ENCODE peak calls at places on chromosome 1, in seven cellular contexts. U is stimulated activated CD4-positive, alpha-beta T cell treated with anti-CD3 and anti-CD28 coated beads, Interleukin-4, amount 100 ng/mL, for 1 hour; M is NCI-H146; W is coronary artery; S is heart right ventricle; G is substantia nigra; V is mucosa of gallbladder. L is an unnamed sample.

GRCh38 chr1:26278303-26278702 is 1.6 kb upstream of the SH3BGRL3 start:
- DNase-seq in M (no peak), U (no peak), S (no peak), G (no peak), V (no peak), W (no peak), L (no peak)

GRCh38 chr1:94866178-94866822 is 46.1 kb downstream of the SLC44A3 start:
- DNase-seq in W (no peak), V (no peak), M (peak), U (no peak), G (no peak), S (no peak), L (no peak)

GRCh38 chr1:53769780-53770179 is 30.8 kb upstream of the GLIS1 start:
- DNase-seq in W (no peak), G (no peak), U (no peak), S (no peak), V (no peak), M (no peak), L (no peak)

GRCh38 chr1:146012703-146013565 is 8.6 kb downstream of the HJV start:
- DNase-seq in W (no peak), V (peak), S (peak), M (peak), G (peak), U (no peak), L (peak)

GRCh38 chr1:113252166-113252565 is 138.1 kb upstream of the MAGI3 start:
- DNase-seq in G (no peak), U (no peak), W (no peak), M (no peak), S (no peak), V (no peak), L (no peak)

GRCh38 chr1:204344665-204345064 is 15.1 kb downstream of the PLEKHA6 start:
- DNase-seq in M (no peak), U (no peak), V (no peak), S (no peak), G (no peak), W (no peak), L (no peak)

GRCh38 chr1:53614231-53615021 is 124.5 kb downstream of the GLIS1 start:
- DNase-seq in G (no peak), W (peak), V (no peak), M (peak), S (no peak), U (no peak), L (no peak)

GRCh38 chr1:201260648-201261311 is 22.5 kb upstream of the PKP1 start:
- DNase-seq in W (no peak), V (no peak), M (no peak), S (no peak), G (no peak), U (no peak), L (no peak)

GRCh38 chr1:18149113-18149641 is 41.6 kb downstream of the IGSF21 start:
- DNase-seq in U (no peak), M (no peak), W (no peak), S (no peak), G (no peak), V (no peak), L (no peak)

GRCh38 chr1:8602471-8603219 is 214.8 kb downstream of the RERE start:
- DNase-seq in U (peak), M (no peak), W (no peak), S (no peak), G (no peak), V (no peak), L (no peak)

GRCh38 chr1:89767618-89768017 is 53.2 kb upstream of the LRRC8D start:
- DNase-seq in M (no peak), U (no peak), G (no peak), S (no peak), V (no peak), W (no peak), L (no peak)

GRCh38 chr1:205328476-205328875 is 6.9 kb upstream of the NUAK2 start:
- DNase-seq in W (no peak), G (no peak), S (no peak), U (no peak), M (no peak), V (no peak), L (no peak)

GRCh38 chr1:215002471-215002870 is 80.1 kb upstream of the KCNK2 start:
- DNase-seq in S (no peak), G (no peak), M (no peak), U (no peak), W (no peak), V (no peak), L (no peak)

GRCh38 chr1:209641216-209642181 is 10.7 kb downstream of the LAMB3 start:
- DNase-seq in U (no peak), M (no peak), V (peak), S (peak), G (peak), W (peak), L (no peak)

GRCh38 chr1:172917972-172918371 is 132.8 kb downstream of the TNFSF18 start:
- DNase-seq in V (no peak), S (no peak), W (no peak), M (no peak), G (no peak), U (no peak), L (no peak)

GRCh38 chr1:166947398-166948043 is 27.8 kb downstream of the ILDR2 start:
- DNase-seq in V (no peak), S (peak), G (peak), M (peak), U (no peak), W (no peak), L (no peak)

GRCh38 chr1:114458208-114458777 is 52.7 kb downstream of the TRIM33 start:
- DNase-seq in M (no peak), G (no peak), S (no peak), V (no peak), U (no peak), W (no peak), L (no peak)

GRCh38 chr1:179938752-179939151 is 15.9 kb upstream of the CEP350 start:
- DNase-seq in V (no peak), S (no peak), U (no peak), G (no peak), W (no peak), M (no peak), L (no peak)

GRCh38 chr1:190179817-190180216 is 297.8 kb downstream of the BRINP3 start:
- DNase-seq in W (no peak), G (no peak), M (peak), U (no peak), S (no peak), V (no peak), L (no peak)

GRCh38 chr1:166884040-166884642 is 8.1 kb upstream of the TADA1 start:
- DNase-seq in U (peak), V (peak), M (peak), S (peak), G (peak), W (no peak), L (no peak)

GRCh38 chr1:54012862-54013261 is 5.1 kb downstream of the LDLRAD1 start:
- DNase-seq in U (no peak), S (no peak), V (no peak), W (no peak), G (no peak), M (no peak), L (no peak)

GRCh38 chr1:46363121-46363520 is 22.5 kb downstream of the NSUN4 start:
- DNase-seq in U (no peak), M (no peak), G (no peak), W (no peak), S (no peak), V (no peak), L (no peak)

GRCh38 chr1:7224644-7225043 is 439.4 kb downstream of the CAMTA1 start:
- DNase-seq in S (peak), V (no peak), U (no peak), W (no peak), M (peak), G (no peak), L (no peak)